ENCODE peak calls at places on chromosomes 1 and 21, in seven cellular contexts. B is left ventricle myocardium inferior; C is astrocyte of the cerebellum; E is sigmoid colon; R is CD4-positive, CD25-positive, alpha-beta regulatory T cell; O is GM23338; V is H7. P is an unnamed sample.

GRCh38 chr21:41477641-41478318 is 30.2 kb downstream of the TMPRSS2 start:
- DNase-seq in O (peak; percentile 62), R (no peak), C (peak; percentile 52), E (no peak), B (no peak), V (peak; percentile 89), P (peak; percentile 29)

GRCh38 chr1:93615201-93616150 is 66.2 kb downstream of the BCAR3 start:
- DNase-seq in E (peak; percentile 52), B (no peak), O (peak; percentile 76), V (peak; percentile 55), R (no peak), C (peak; percentile 70), P (no peak)

GRCh38 chr1:10877894-10878293 is 81.4 kb upstream of the CASZ1 start:
- DNase-seq in C (no peak), R (no peak), V (no peak), E (no peak), O (no peak), B (no peak), P (no peak)

GRCh38 chr1:211371406-211372105 is 44.9 kb downstream of the TRAF5 start:
- DNase-seq in C (peak; percentile 38), V (no peak), O (no peak), B (no peak), E (no peak), R (no peak), P (no peak)

GRCh38 chr1:209443975-209444651 is 139.4 kb upstream of the CAMK1G start:
- DNase-seq in O (no peak), C (no peak), B (no peak), V (no peak), E (no peak), R (no peak), P (no peak)

GRCh38 chr1:172875892-172876291 is 174.8 kb downstream of the TNFSF18 start:
- DNase-seq in B (no peak), V (no peak), E (no peak), O (no peak), C (no peak), R (no peak), P (no peak)

GRCh38 chr1:91760487-91760886 is 125.5 kb downstream of the TGFBR3 start:
- DNase-seq in E (no peak), R (no peak), C (no peak), O (no peak), B (no peak), V (no peak), P (no peak)

GRCh38 chr1:21913763-21914162 is 23.3 kb downstream of the HSPG2 start:
- DNase-seq in O (no peak), E (no peak), B (no peak), V (no peak), C (no peak), R (no peak), P (no peak)

GRCh38 chr1:147676306-147677085 is 6.2 kb upstream of the ACP6 start:
- DNase-seq in E (no peak), R (no peak), O (no peak), C (peak; percentile 45), V (no peak), B (no peak), P (no peak)

GRCh38 chr1:17545354-17545753 is 5.9 kb downstream of the ARHGEF10L start:
- DNase-seq in R (no peak), E (no peak), O (no peak), V (no peak), B (no peak), C (no peak), P (no peak)

GRCh38 chr1:32142446-32143301 is 34.8 kb downstream of the KPNA6 start:
- DNase-seq in B (peak; percentile 47), C (peak; percentile 33), E (peak; percentile 80), V (no peak), R (no peak), O (peak; percentile 27), P (no peak)

GRCh38 chr1:230864441-230864840 is 3.9 kb downstream of the C1orf198 start:
- DNase-seq in E (no peak), B (no peak), R (no peak), C (no peak), O (no peak), V (no peak), P (no peak)

GRCh38 chr1:230867903-230868735 is at the start of gene C1orf198:
- DNase-seq in R (peak; percentile 67), B (peak; percentile 79), C (no peak), E (peak; percentile 82), V (peak; percentile 99), O (peak; percentile 72), P (peak; percentile 59)

GRCh38 chr1:230865062-230865817 is 3.1 kb downstream of the C1orf198 start:
- DNase-seq in C (no peak), O (no peak), E (no peak), V (no peak), R (no peak), B (no peak), P (no peak)

GRCh38 chr1:230867119-230867902 is 1.0 kb downstream of the C1orf198 start:
- DNase-seq in C (no peak), B (no peak), R (no peak), E (no peak), V (no peak), O (no peak), P (peak; percentile 22)

DNA sequence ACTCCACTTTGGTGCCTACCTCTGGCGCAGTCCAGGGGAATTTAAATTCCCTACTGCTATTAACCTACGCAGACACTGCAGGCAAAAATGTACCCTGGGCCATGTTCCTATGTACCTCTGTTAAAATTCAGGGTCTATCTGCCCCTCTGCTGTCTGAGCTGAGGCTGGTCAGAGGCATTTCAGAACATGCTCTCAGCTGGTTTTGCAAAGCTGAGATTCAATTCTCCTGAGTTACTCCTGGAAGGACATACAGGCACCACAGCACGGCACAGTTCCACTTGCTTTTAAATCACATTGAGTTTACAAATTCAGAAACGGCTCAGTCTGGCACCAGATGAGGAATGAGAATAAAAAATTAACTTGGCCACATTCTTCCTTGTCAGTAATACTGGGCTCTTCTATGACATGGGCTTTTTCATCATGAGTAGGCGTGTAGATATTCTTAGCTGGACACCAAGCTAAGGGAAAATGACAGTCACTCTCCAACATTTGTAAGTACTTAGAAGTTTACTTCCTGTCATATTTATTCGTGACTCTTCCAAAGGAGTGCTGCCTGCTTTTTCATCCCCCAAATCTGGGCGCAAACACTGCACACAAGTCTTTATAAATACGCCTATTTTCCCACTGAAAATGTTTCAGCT is 2.0 kb downstream of the C1orf198 start:
- DNase-seq in R (no peak), O (no peak), V (no peak), E (no peak), C (no peak), B (no peak), P (no peak)
- H3K4me3 ChIP-seq in R (no peak overlapping the region), O (peak overlapping the region; percentile 88), V (no peak overlapping the region), E (peak overlapping the region; percentile 91), C (peak overlapping the region; percentile 75), B (peak overlapping the region; percentile 94), P (no peak overlapping the region)

GRCh38 chr1:39410915-39411436 is 80.5 kb upstream of the BMP8A start:
- DNase-seq in E (peak; percentile 95), O (peak; percentile 84), B (peak; percentile 84), C (peak; percentile 97), R (peak; percentile 35), V (peak; percentile 77), P (peak; percentile 80)
- H3K4me3 ChIP-seq in E (peak overlapping the region; percentile 83), O (peak overlapping the region; percentile 81), B (peak overlapping the region; percentile 93), C (peak overlapping the region; percentile 69), R (no peak overlapping the region), V (peak overlapping the region; percentile 13), P (no peak overlapping the region)

GRCh38 chr1:45345014-45345413 is 4.8 kb upstream of the MUTYH start:
- DNase-seq in E (no peak), R (no peak), O (no peak), B (no peak), V (no peak), C (no peak), P (no peak)

GRCh38 chr1:45348609-45348965 is 8.3 kb upstream of the MUTYH start:
- DNase-seq in C (no peak), R (no peak), E (no peak), V (no peak), O (no peak), B (no peak), P (no peak)

GRCh38 chr1:45346473-45346872 is 6.2 kb upstream of the MUTYH start:
- DNase-seq in E (no peak), R (no peak), O (no peak), C (no peak), B (no peak), V (peak; percentile 5), P (no peak)

GRCh38 chr1:45348966-45349677 is 8.9 kb upstream of the MUTYH start:
- DNase-seq in V (no peak), B (no peak), C (no peak), O (no peak), E (no peak), R (no peak), P (no peak)

DNA sequence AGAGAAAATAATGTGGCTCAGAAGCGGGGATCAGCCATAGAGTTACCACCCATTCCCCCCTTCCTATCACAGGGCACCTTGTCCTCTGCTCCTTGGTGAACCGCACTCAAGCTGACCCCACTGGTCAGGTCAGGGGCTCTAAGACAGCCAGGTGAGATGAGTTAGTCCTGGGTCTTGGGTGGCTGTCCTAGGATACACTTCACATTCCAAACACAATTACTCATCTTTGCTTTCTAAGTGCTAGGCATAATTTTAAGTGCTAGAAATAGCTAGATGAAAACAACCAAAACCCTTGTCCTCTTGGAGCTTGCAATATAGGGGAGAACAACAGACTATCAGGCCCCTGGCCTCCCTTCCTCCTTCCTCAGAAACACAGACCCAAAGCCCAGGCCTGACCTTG is 7.8 kb upstream of the MUTYH start:
- DNase-seq in V (peak; percentile 3), E (no peak), O (no peak), C (no peak), B (no peak), R (no peak), P (no peak)
- H3K4me3 ChIP-seq in V (no peak overlapping the region), E (no peak overlapping the region), O (no peak overlapping the region), C (no peak overlapping the region), B (no peak overlapping the region), R (no peak overlapping the region), P (no peak overlapping the region)

GRCh38 chr1:23784846-23785245 is 6.1 kb upstream of the LYPLA2 start:
- DNase-seq in O (no peak), B (no peak), C (no peak), R (no peak), E (no peak), V (no peak), P (no peak)

GRCh38 chr1:23774174-23774880 is 3.9 kb upstream of the PITHD1 start:
- DNase-seq in R (no peak), E (no peak), O (no peak), V (no peak), B (no peak), C (no peak), P (no peak)

GRCh38 chr1:23777979-23778814 is at the start of gene PITHD1:
- DNase-seq in V (peak; percentile 99), E (peak; percentile 94), R (peak; percentile 75), O (peak; percentile 88), C (peak; percentile 43), B (peak; percentile 75), P (peak; percentile 93)

GRCh38 chr1:23776198-23776597 is 2.0 kb upstream of the PITHD1 start:
- DNase-seq in C (no peak), B (no peak), E (no peak), R (no peak), O (no peak), V (no peak), P (no peak)

DNA sequence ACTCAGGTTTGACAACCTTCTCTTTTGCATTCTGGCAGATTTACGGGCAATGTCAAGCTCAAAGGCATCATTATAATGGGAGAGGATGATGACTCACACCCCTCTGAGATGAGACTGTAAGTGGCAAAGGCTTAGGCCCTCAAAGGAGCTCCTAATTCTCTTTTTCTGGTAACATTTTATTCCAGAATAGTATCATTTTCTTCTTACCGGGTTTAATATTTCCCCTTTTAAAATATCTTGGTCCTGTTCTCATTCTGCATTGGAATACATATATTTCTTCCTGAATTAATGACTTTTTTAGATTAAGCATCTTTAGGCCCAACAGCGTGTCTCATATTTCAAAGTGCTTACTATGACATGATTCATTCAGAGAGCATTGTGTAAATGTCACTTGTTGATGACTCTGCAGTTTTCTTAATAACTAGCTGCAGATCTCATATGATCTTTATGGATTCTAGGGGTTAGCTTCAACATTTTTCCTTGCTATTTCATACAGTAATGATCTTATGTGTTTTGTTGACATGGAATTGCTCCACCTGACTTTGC is 1.7 kb downstream of the PITHD1 start:
- DNase-seq in V (no peak), O (no peak), R (no peak), E (no peak), B (no peak), C (no peak), P (no peak)
- H3K4me3 ChIP-seq in V (no peak overlapping the region), O (peak overlapping the region; percentile 97), R (peak overlapping the region; percentile 92), E (no peak overlapping the region), B (no peak overlapping the region), C (peak overlapping the region; percentile 67), P (peak overlapping the region; percentile 88)